ENCODE peak calls at places on chromosomes 2 and 18, in five cellular contexts. A is Peyer's patch, E is ovary, F is tibial nerve, S is body of pancreas. N is an unnamed sample.

GRCh38 chr2:176461686-176462376 is 192.6 kb downstream of the MTX2 start:
- DNase-seq in A (no peak), F (no peak), S (no peak), E (no peak), N (no peak)

GRCh38 chr2:205682239-205683021 is at the start of gene NRP2:
- DNase-seq in S (peak), F (peak), E (peak), A (peak), N (peak)

GRCh38 chr18:58694720-58695468 is 23.6 kb downstream of the MALT1 start:
- DNase-seq in A (no peak), S (no peak), E (no peak), F (no peak), N (peak)

GRCh38 chr2:20067992-20068727 is 16.7 kb upstream of the LAPTM4A start:
- DNase-seq in F (no peak), A (no peak), E (no peak), S (no peak), N (no peak)

GRCh38 chr2:48530033-48530804 is at the start of gene STON1:
- DNase-seq in A (peak), S (peak), F (peak), E (peak), N (peak)

GRCh38 chr2:73232471-73233153 is 427 bp downstream of the PRADC1 start:
- DNase-seq in A (peak), F (no peak), E (no peak), S (peak), N (peak)

GRCh38 chr18:79796531-79797390 is 977 bp upstream of the KCNG2 start:
- DNase-seq in E (no peak), S (no peak), F (no peak), A (no peak), N (no peak)

GRCh38 chr2:3192920-3193319 is 184.7 kb downstream of the EIPR1 start:
- DNase-seq in A (no peak), S (no peak), E (no peak), F (no peak), N (no peak)

GRCh38 chr2:160423141-160423540 is 70.5 kb downstream of the RBMS1 start:
- DNase-seq in A (no peak), F (no peak), E (no peak), S (no peak), N (no peak)

GRCh38 chr2:109377976-109378375 is 235.8 kb downstream of the SEPTIN10 start:
- DNase-seq in E (no peak), F (no peak), A (peak), S (no peak), N (no peak)

GRCh38 chr2:20001361-20001863 is 11.1 kb downstream of the MATN3 start:
- DNase-seq in E (no peak), A (no peak), F (no peak), S (no peak), N (no peak)

GRCh38 chr2:219416938-219417337 is 1.2 kb upstream of the DES start:
- DNase-seq in A (no peak), F (no peak), E (no peak), S (no peak), N (no peak)

GRCh38 chr2:219419331-219420197 is 1.4 kb downstream of the DES start:
- DNase-seq in S (no peak), A (no peak), F (no peak), E (no peak), N (no peak)

GRCh38 chr2:219418570-219419189 is 503 bp downstream of the DES start:
- DNase-seq in A (no peak), F (no peak), E (peak), S (peak), N (no peak)

GRCh38 chr2:219417374-219417773 is 803 bp upstream of the DES start:
- DNase-seq in E (peak), A (no peak), S (no peak), F (no peak), N (no peak)

GRCh38 chr2:219418155-219418569 is at the start of gene DES:
- DNase-seq in F (no peak), S (no peak), A (no peak), E (peak), N (no peak)
- TF ChIP-seq POLR2A in F (no peak), S (no peak), A (no peak), E (peak), N (no peak)

GRCh38 chr2:55917117-55917516 is 6.5 kb downstream of the EFEMP1 start:
- DNase-seq in S (no peak), A (no peak), F (no peak), E (no peak), N (no peak)

GRCh38 chr2:55919574-55919973 is 4.0 kb downstream of the EFEMP1 start:
- DNase-seq in E (no peak), S (no peak), A (no peak), F (no peak), N (no peak)

GRCh38 chr2:55918856-55919255 is 4.7 kb downstream of the EFEMP1 start:
- DNase-seq in S (no peak), A (no peak), F (no peak), E (no peak), N (no peak)

GRCh38 chr2:55916473-55917049 is 7.0 kb downstream of the EFEMP1 start:
- DNase-seq in S (no peak), E (no peak), A (no peak), F (no peak), N (no peak)

GRCh38 chr2:55917713-55918390 is 5.7 kb downstream of the EFEMP1 start:
- DNase-seq in A (no peak), S (no peak), E (no peak), F (no peak), N (no peak)
- TF ChIP-seq POLR2A in A (no peak), S (no peak), E (no peak), F (no peak), N (no peak)

GRCh38 chr2:120140866-120141265 is 82.3 kb downstream of the TMEM185B start:
- DNase-seq in E (no peak), S (no peak), A (no peak), F (no peak), N (no peak)

GRCh38 chr2:120148229-120148628 is 75.0 kb downstream of the TMEM185B start:
- DNase-seq in E (no peak), A (no peak), S (no peak), F (no peak), N (no peak)

GRCh38 chr2:120148669-120149068 is 74.5 kb downstream of the TMEM185B start:
- DNase-seq in S (no peak), A (no peak), E (no peak), F (no peak), N (no peak)

DNA sequence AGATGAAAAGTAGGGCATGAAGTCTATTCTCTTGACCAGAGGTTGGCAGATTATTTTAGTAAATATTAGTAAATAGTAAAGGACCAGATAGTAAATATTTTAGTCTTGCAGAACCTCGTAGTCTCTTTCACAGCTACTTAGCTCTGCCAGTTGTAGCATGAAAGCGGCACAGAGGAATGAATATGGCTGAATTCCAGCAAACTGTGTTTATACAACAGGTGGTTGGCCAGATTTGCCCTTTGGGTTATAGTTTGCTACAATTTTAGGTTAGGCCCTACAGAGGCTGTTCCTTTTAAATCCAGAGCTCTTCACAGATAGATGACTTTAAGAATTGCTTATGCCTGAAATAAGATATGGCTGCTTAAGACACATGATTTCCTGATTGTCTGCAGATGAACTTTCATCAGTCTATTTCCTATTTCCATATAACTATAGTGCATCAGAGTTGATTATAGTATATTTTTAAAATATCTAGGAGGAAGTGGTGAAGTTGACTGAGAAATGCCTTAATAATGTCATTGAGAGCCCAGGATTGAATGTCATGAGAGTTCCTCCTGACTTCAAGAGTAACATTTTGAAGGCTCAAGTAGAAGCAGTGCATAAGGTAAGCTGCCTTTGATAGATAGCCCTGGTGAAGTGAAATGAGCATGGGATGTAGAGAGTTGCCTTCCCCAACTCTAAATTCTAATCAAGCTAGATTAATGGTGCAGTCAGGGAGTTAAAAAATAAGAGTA is 80.5 kb downstream of the TMEM185B start:
- DNase-seq in S (peak), A (no peak), E (no peak), F (no peak), N (no peak)
- TF ChIP-seq POLR2A in S (no peak), A (no peak), E (no peak), F (no peak), N (no peak)

GRCh38 chr2:27494944-27495554 is at the start of gene FNDC4:
- DNase-seq in S (peak), E (peak), F (no peak), A (peak), N (peak)
- TF ChIP-seq POLR2A in S (peak), E (peak), F (no peak), A (no peak), N (no peak)

GRCh38 chr2:172859821-172860707 is 124.4 kb downstream of the RAPGEF4 start:
- DNase-seq in A (no peak), F (no peak), E (no peak), S (no peak), N (no peak)
- TF ChIP-seq POLR2A in A (no peak), F (no peak), E (no peak), S (no peak), N (no peak)

GRCh38 chr2:85326406-85326945 is 1.3 kb downstream of the TGOLN2 start:
- DNase-seq in F (no peak), A (peak), E (no peak), S (no peak), N (peak)
- TF ChIP-seq POLR2A in F (no peak), A (no peak), E (no peak), S (no peak), N (peak)

GRCh38 chr2:98465456-98466201 is 21.0 kb downstream of the INPP4A start:
- DNase-seq in A (peak), E (peak), F (peak), S (peak), N (peak)
- TF ChIP-seq POLR2A in A (no peak), E (no peak), F (no peak), S (no peak), N (peak)

DNA sequence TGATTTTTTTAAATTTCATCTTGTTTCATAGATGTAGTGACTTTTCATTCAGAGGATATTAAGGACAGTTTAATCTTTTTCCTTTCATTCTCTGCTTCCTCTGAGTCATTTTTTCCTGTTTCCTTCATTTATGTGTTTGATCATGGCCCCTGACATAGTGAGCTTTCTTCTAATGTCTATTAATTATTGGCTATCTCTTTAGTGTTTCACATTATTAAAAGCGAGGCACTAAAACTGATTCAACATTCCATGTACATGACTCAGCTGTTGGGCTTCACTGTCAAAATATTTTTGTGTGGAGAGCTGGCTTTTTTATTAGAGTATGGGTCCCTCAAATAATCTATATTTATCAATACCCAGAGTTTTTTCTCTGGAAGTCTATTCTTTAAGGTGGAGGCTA is 125.8 kb downstream of the THSD7B start:
- DNase-seq in E (no peak), A (no peak), F (no peak), S (no peak), N (no peak)
- TF ChIP-seq POLR2A in E (no peak), A (no peak), F (no peak), S (no peak), N (no peak)

GRCh38 chr2:224442092-224442999 is 40.4 kb upstream of the FAM124B start:
- DNase-seq in E (no peak), A (no peak), F (no peak), S (peak), N (no peak)
- TF ChIP-seq POLR2A in E (no peak), A (no peak), F (no peak), S (no peak), N (no peak)

N was measured in erythroblast.